ENCODE peak calls at places on chromosomes 4 and X, in five cellular contexts. Y is activated T-cell treated with anti-CD3 and anti-CD28 coated beads for 1 hour; R is spleen; P is activated CD4-positive, CD25-positive, alpha-beta regulatory T cell treated with anti-CD3 and anti-CD28 coated beads, Interleukin-2, amount 50 U/mL, for 72 hours; K is K562. U is an unnamed sample.

GRCh38 chr4:53563824-53564223 is 27.5 kb downstream of the LNX1 start:
- DNase-seq in R (no peak), Y (no peak), K (no peak), P (no peak), U (no peak)

GRCh38 chrX:98795636-98796035 is 1614.4 kb downstream of the PCDH19 start:
- DNase-seq in R (no peak), Y (no peak), P (no peak), K (no peak), U (no peak)

GRCh38 chr4:94489075-94489474 is 37.3 kb downstream of the PDLIM5 start:
- DNase-seq in Y (no peak), P (no peak), K (no peak), R (no peak), U (no peak)

GRCh38 chr4:121156822-121157769 is 7.0 kb downstream of the TNIP3 start:
- DNase-seq in R (peak; percentile 81), P (peak; percentile 45), Y (no peak), K (peak; percentile 0), U (no peak)

GRCh38 chrX:41033299-41033698 is 51.9 kb upstream of the USP9X start:
- DNase-seq in Y (no peak), R (no peak), K (no peak), P (no peak), U (no peak)

GRCh38 chrX:132651411-132652086 is 162.7 kb upstream of the MBNL3 start:
- DNase-seq in R (no peak), P (no peak), Y (no peak), K (no peak), U (no peak)

GRCh38 chr4:57448452-57448851 is 338.3 kb upstream of the IGFBP7 start:
- DNase-seq in Y (no peak), R (no peak), K (no peak), P (no peak), U (no peak)

GRCh38 chrX:67635424-67635823 is 91.6 kb downstream of the AR start:
- DNase-seq in Y (no peak), R (no peak), P (no peak), K (no peak), U (no peak)

GRCh38 chr4:86818845-86819244 is 30.3 kb downstream of the SLC10A6 start:
- DNase-seq in P (no peak), Y (no peak), K (peak; percentile 6), R (no peak), U (no peak)

GRCh38 chrX:63713510-63713909 is 71.5 kb downstream of the ARHGEF9 start:
- DNase-seq in R (no peak), K (no peak), Y (no peak), P (no peak), U (no peak)

GRCh38 chr4:14562901-14563300 is 439.4 kb upstream of the CPEB2 start:
- DNase-seq in Y (no peak), K (no peak), R (no peak), P (no peak), U (no peak)

GRCh38 chr4:3659131-3659530 is 107.1 kb upstream of the ADRA2C start:
- DNase-seq in Y (no peak), P (no peak), R (no peak), K (no peak), U (no peak)

GRCh38 chr4:10079951-10080873 is 36.4 kb downstream of the WDR1 start:
- DNase-seq in K (no peak), P (peak; percentile 25), R (peak; percentile 60), Y (no peak), U (no peak)

GRCh38 chrX:17564689-17565409 is 172.4 kb upstream of the SCML1 start:
- DNase-seq in P (no peak), Y (no peak), K (no peak), R (no peak), U (no peak)

GRCh38 chr4:1767770-1768366 is 25.2 kb upstream of the FGFR3 start:
- DNase-seq in P (no peak), K (peak; percentile 76), Y (no peak), R (no peak), U (no peak)

GRCh38 chrX:143632625-143633387 is 3.1 kb downstream of the SLITRK4 start:
- DNase-seq in R (no peak), Y (no peak), K (no peak), P (no peak), U (no peak)

GRCh38 chrX:66489339-66489738 is 149.5 kb downstream of the EDA2R start:
- DNase-seq in P (no peak), R (no peak), K (peak; percentile 3), Y (no peak), U (no peak)

GRCh38 chr4:20645231-20645630 is 55.0 kb upstream of the PACRGL start:
- DNase-seq in Y (no peak), P (no peak), R (no peak), K (no peak), U (no peak)

GRCh38 chrX:56813318-56813837 is 84.3 kb downstream of the NBDY start:
- DNase-seq in P (no peak), Y (no peak), R (no peak), K (peak; percentile 46), U (no peak)